ENCODE peak calls at places on chromosomes 16 and 17, in eight cellular contexts. Z, Q, Y, O, D, H, E and L are unnamed samples.

GRCh38 chr16:49589721-49590120 is 216.1 kb downstream of the C16orf78 start:
- DNase-seq in Z (no peak), Q (no peak), Y (no peak), O (no peak), D (no peak), H (no peak), E (no peak), L (no peak)

GRCh38 chr16:89574681-89575246 is 794 bp upstream of the CPNE7 start:
- DNase-seq in Z (peak), Q (no peak), Y (peak), O (no peak), D (no peak), H (peak), E (peak), L (no peak)

GRCh38 chr17:76014925-76015261 is 12.2 kb downstream of the EVPL start:
- DNase-seq in Z (no peak), Q (no peak), Y (no peak), O (no peak), D (no peak), H (no peak), E (no peak), L (no peak)

GRCh38 chr16:53546988-53547391 is 44.0 kb upstream of the AKTIP start:
- DNase-seq in Z (no peak), Q (no peak), Y (no peak), O (no peak), D (no peak), H (peak), E (no peak), L (no peak)

GRCh38 chr16:69276143-69277115 is 34.7 kb upstream of the VPS4A start:
- DNase-seq in Z (peak), Q (no peak), Y (no peak), O (no peak), D (peak), H (peak), E (no peak), L (no peak)

GRCh38 chr17:79624658-79625478 is 14.0 kb upstream of the RBFOX3 start:
- DNase-seq in Z (no peak), Q (no peak), Y (no peak), O (no peak), D (no peak), H (no peak), E (no peak), L (no peak)

GRCh38 chr17:65876985-65877384 is 314.9 kb downstream of the CEP112 start:
- DNase-seq in Z (no peak), Q (no peak), Y (no peak), O (no peak), D (no peak), H (no peak), E (peak), L (no peak)

GRCh38 chr16:380837-381787 is 666 bp downstream of the PGAP6 start:
- DNase-seq in Z (no peak), Q (no peak), Y (no peak), O (no peak), D (no peak), H (peak), E (peak), L (no peak)

GRCh38 chr17:78679495-78680395 is 102.3 kb downstream of the CYTH1 start:
- DNase-seq in Z (no peak), Q (no peak), Y (no peak), O (no peak), D (no peak), H (no peak), E (no peak), L (no peak)

GRCh38 chr16:11403920-11404319 is 58.7 kb downstream of the RMI2 start:
- DNase-seq in Z (no peak), Q (no peak), Y (no peak), O (no peak), D (no peak), H (no peak), E (no peak), L (no peak)

GRCh38 chr17:42708588-42708987 is 26.3 kb downstream of the CNTNAP1 start:
- DNase-seq in Z (no peak), Q (no peak), Y (no peak), O (no peak), D (no peak), H (no peak), E (no peak), L (no peak)

GRCh38 chr17:38579934-38580333 is 25.8 kb downstream of the SRCIN1 start:
- DNase-seq in Z (peak), Q (peak), Y (no peak), O (peak), D (no peak), H (peak), E (no peak), L (peak)

GRCh38 chr16:79698341-79698753 is 97.8 kb upstream of the MAF start:
- DNase-seq in Z (peak), Q (no peak), Y (no peak), O (no peak), D (peak), H (peak), E (no peak), L (no peak)